ENCODE peak calls at places on chromosomes 4 and X, in eight cellular contexts. P is nucleus accumbens; G is astrocyte of the spinal cord; V is testis; D is stimulated activated CD8-positive, alpha-beta memory T cell treated with anti-CD3 and anti-CD28 coated beads, Interleukin-4, amount 100 ng/mL, for 4 hours; N is GOT3; C is MCF 10A; F is COLO829. U is an unnamed sample.

GRCh38 chrX:118420462-118420861 is 74.6 kb downstream of the WDR44 start:
- DNase-seq in D (no peak), P (no peak), G (peak; percentile 42), V (no peak), N (no peak), C (peak; percentile 46), F (no peak), U (no peak)

GRCh38 chrX:39242187-39242586 is 440.9 kb downstream of the MID1IP1 start:
- DNase-seq in N (no peak), D (no peak), G (no peak), F (no peak), P (no peak), V (peak; percentile 24), C (peak; percentile 51), U (no peak)

GRCh38 chr4:151822331-151822730 is 61.5 kb upstream of the GATB start:
- DNase-seq in G (no peak), C (no peak), D (no peak), F (no peak), V (no peak), P (no peak), N (no peak), U (no peak)

GRCh38 chr4:125986307-125986706 is 671.6 kb downstream of the FAT4 start:
- DNase-seq in D (no peak), C (no peak), V (no peak), P (no peak), G (no peak), N (no peak), F (no peak), U (no peak)

GRCh38 chr4:8022767-8023695 is 83.4 kb upstream of the AFAP1 start:
- DNase-seq in F (no peak), C (no peak), P (no peak), D (no peak), N (no peak), V (no peak), G (no peak), U (no peak)

GRCh38 chr4:123398803-123399637 is 2.4 kb downstream of the SPRY1 start:
- DNase-seq in N (no peak), P (peak; percentile 36), F (peak; percentile 60), C (peak; percentile 71), D (peak; percentile 26), V (peak; percentile 82), G (peak; percentile 78), U (peak; percentile 77)

GRCh38 chr4:176448761-176449160 is 129.0 kb downstream of the SPCS3 start:
- DNase-seq in D (no peak), V (no peak), C (no peak), N (no peak), P (no peak), F (no peak), G (no peak), U (no peak)

GRCh38 chrX:130111220-130111934 is 1.1 kb upstream of the ELF4 start:
- DNase-seq in P (no peak), V (no peak), F (no peak), G (peak; percentile 12), N (no peak), D (no peak), C (peak; percentile 74), U (peak; percentile 42)

GRCh38 chr4:19358015-19358414 is 893.7 kb upstream of the SLIT2 start:
- DNase-seq in F (no peak), D (no peak), G (no peak), C (peak; percentile 80), V (no peak), N (no peak), P (no peak), U (no peak)

GRCh38 chr4:83128235-83128929 is 13.9 kb upstream of the PLAC8 start:
- DNase-seq in F (no peak), D (no peak), C (peak; percentile 86), G (peak; percentile 79), P (no peak), V (no peak), N (no peak), U (no peak)

GRCh38 chrX:47992669-47993068 is 11.1 kb downstream of the ZNF182 start:
- DNase-seq in N (no peak), V (no peak), C (no peak), P (no peak), G (no peak), D (no peak), F (no peak), U (no peak)

GRCh38 chrX:134548844-134549205 is 88.9 kb downstream of the HPRT1 start:
- DNase-seq in C (no peak), P (no peak), G (no peak), N (no peak), D (no peak), V (no peak), F (no peak), U (no peak)

GRCh38 chr4:978957-979701 is 5.8 kb upstream of the DGKQ start:
- DNase-seq in F (no peak), V (no peak), N (no peak), P (no peak), D (no peak), C (peak; percentile 63), G (no peak), U (no peak)

GRCh38 chr4:77662396-77662795 is 56.8 kb downstream of the CXCL13 start:
- DNase-seq in G (no peak), N (no peak), D (no peak), C (no peak), P (no peak), F (no peak), V (no peak), U (no peak)

GRCh38 chrX:26653050-26653449 is 437.1 kb downstream of the MAGEB5 start:
- DNase-seq in V (no peak), C (peak; percentile 1), N (no peak), F (no peak), D (no peak), G (no peak), P (no peak), U (no peak)

GRCh38 chr4:26075588-26075987 is 161.6 kb downstream of the SMIM20 start:
- DNase-seq in V (no peak), C (no peak), F (no peak), G (no peak), N (no peak), D (no peak), P (no peak), U (no peak)

GRCh38 chr4:168825975-168826374 is 184.1 kb downstream of the CBR4 start:
- DNase-seq in C (no peak), P (no peak), D (no peak), G (no peak), V (no peak), F (no peak), N (no peak), U (no peak)